ENCODE peak calls at places on chromosomes 1 and 21, in four cellular contexts. A, O, B and S are unnamed samples. For H3K27me3, the result is how much of the 10 kb centered on the place peaks cover.

GRCh38 chr1:244804841-244805240 is 30.6 kb upstream of the COX20 start:
- DNase-seq in A (no peak), O (no peak), B (no peak), S (no peak)

GRCh38 chr1:99768525-99769382 is 2.3 kb upstream of the FRRS1 start:
- DNase-seq in A (peak), O (no peak), B (no peak), S (no peak)

GRCh38 chr1:37667023-37667769 is 25.1 kb upstream of the CDCA8 start:
- DNase-seq in A (no peak), O (no peak), B (peak), S (no peak)

GRCh38 chr21:42571391-42572150 is 57.9 kb downstream of the SLC37A1 start:
- DNase-seq in A (no peak), O (no peak), B (peak), S (peak)

GRCh38 chr1:208249300-208249699 is 5.1 kb upstream of the PLXNA2 start:
- DNase-seq in A (no peak), O (no peak), B (no peak), S (no peak)

GRCh38 chr21:29486306-29486705 is 187.6 kb downstream of the BACH1 start:
- DNase-seq in A (no peak), O (no peak), B (no peak), S (no peak)

GRCh38 chr1:222064388-222065201 is 322.7 kb upstream of the DUSP10 start:
- DNase-seq in A (peak), O (no peak), B (no peak), S (no peak)

GRCh38 chr1:154874465-154874864 is 4.4 kb upstream of the KCNN3 start:
- DNase-seq in A (no peak), O (no peak), B (no peak), S (peak)

GRCh38 chr1:52002038-52002917 is 11.8 kb upstream of the RAB3B start:
- DNase-seq in A (peak), O (peak), B (no peak), S (no peak)

GRCh38 chr1:101314244-101314643 is 77.4 kb downstream of the S1PR1 start:
- DNase-seq in A (no peak), O (peak), B (no peak), S (no peak)

GRCh38 chr1:31671556-31672201 is 27.0 kb upstream of the PEF1 start:
- DNase-seq in A (peak), O (no peak), B (no peak), S (no peak)

GRCh38 chr21:38914531-38915385 is 109.0 kb downstream of the ETS2 start:
- DNase-seq in A (no peak), O (no peak), B (no peak), S (peak)

GRCh38 chr21:37006521-37007291 is at the start of gene RIPPLY3:
- DNase-seq in A (no peak), O (peak), B (no peak), S (no peak)
- H3K27me3 ChIP-seq in A (under half), O (under half), B (under half), S (under half)

GRCh38 chr1:3563610-3564009 is 47.7 kb downstream of the MEGF6 start:
- DNase-seq in A (no peak), O (no peak), B (no peak), S (no peak)
- H3K27me3 ChIP-seq in A (under half), O (under half), B (under half), S (under half)

DNA sequence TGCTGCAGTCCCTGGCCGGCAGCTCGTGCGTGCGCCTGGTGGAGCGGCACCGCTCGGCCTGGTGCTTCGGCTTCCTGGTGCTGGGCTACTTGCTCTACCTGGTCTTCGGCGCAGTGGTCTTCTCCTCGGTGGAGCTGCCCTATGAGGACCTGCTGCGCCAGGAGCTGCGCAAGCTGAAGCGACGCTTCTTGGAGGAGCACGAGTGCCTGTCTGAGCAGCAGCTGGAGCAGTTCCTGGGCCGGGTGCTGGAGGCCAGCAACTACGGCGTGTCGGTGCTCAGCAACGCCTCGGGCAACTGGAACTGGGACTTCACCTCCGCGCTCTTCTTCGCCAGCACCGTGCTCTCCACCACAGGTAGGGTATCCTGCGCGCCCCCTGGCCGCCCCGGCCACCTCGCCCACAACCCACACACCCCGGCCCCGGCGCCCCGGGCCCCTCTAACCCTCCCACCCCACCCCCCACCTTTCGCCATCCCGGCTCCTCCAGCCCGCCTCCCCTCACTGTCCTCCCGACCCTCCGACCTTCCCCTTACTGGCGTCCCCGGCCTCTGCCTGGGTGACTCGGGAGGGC is 352 bp downstream of the KCNK1 start:
- DNase-seq in A (peak), O (peak), B (no peak), S (no peak)
- H3K27me3 ChIP-seq in A (under half), O (under half), B (under half), S (under half)

GRCh38 chr1:247211339-247211738 is 39.5 kb upstream of the ZNF124 start:
- DNase-seq in A (no peak), O (no peak), B (no peak), S (no peak)

GRCh38 chr1:247209306-247209900 is 37.6 kb upstream of the ZNF124 start:
- DNase-seq in A (no peak), O (peak), B (no peak), S (no peak)

GRCh38 chr1:247212012-247212411 is 40.2 kb upstream of the ZNF124 start:
- DNase-seq in A (no peak), O (no peak), B (no peak), S (no peak)

GRCh38 chr1:247210386-247211117 is 38.7 kb upstream of the ZNF124 start:
- DNase-seq in A (peak), O (peak), B (peak), S (peak)

GRCh38 chr1:247210062-247210385 is 38.2 kb upstream of the ZNF124 start:
- DNase-seq in A (peak), O (no peak), B (no peak), S (no peak)
- H3K27me3 ChIP-seq in A (under half), O (under half), B (under half), S (under half)

GRCh38 chr1:39671793-39672550 is at the start of gene NT5C1A:
- DNase-seq in A (no peak), O (no peak), B (no peak), S (no peak)
- H3K27me3 ChIP-seq in A (under half), O (under half), B (under half), S (under half)